ENCODE peak calls at places on chromosomes 5 and 9, in nine cellular contexts. One of them, this sample, is unnamed. For H3K4me1, the result is how much of the 10 kb centered on the place peaks cover.

GRCh38 chr9:133005221-133005760 is 25.5 kb upstream of the GTF3C5 start:
- DNase-seq in body of pancreas: no peak
- DNase-seq in CD8-positive, alpha-beta T cell: no peak
- DNase-seq in fibroblast of lung: no peak
- DNase-seq in A549: no peak
- DNase-seq in left lung: peak
- DNase-seq in heart right ventricle: no peak
- DNase-seq in H9: no peak
- DNase-seq in A673: no peak
- DNase-seq in this sample: no peak

GRCh38 chr9:136059321-136059791 is 35.7 kb downstream of the NACC2 start:
- DNase-seq in body of pancreas: no peak
- DNase-seq in CD8-positive, alpha-beta T cell: no peak
- DNase-seq in fibroblast of lung: no peak
- DNase-seq in A549: no peak
- DNase-seq in left lung: no peak
- DNase-seq in heart right ventricle: no peak
- DNase-seq in H9: no peak
- DNase-seq in A673: no peak
- DNase-seq in this sample: no peak

GRCh38 chr5:78824826-78825225 is 160.3 kb downstream of the ARSB start:
- DNase-seq in body of pancreas: no peak
- DNase-seq in CD8-positive, alpha-beta T cell: no peak
- DNase-seq in fibroblast of lung: peak
- DNase-seq in A549: no peak
- DNase-seq in left lung: no peak
- DNase-seq in heart right ventricle: no peak
- DNase-seq in H9: no peak
- DNase-seq in A673: no peak
- DNase-seq in this sample: no peak

GRCh38 chr9:11319477-11320060 is 706.8 kb upstream of the PTPRD start:
- DNase-seq in body of pancreas: no peak
- DNase-seq in CD8-positive, alpha-beta T cell: no peak
- DNase-seq in fibroblast of lung: peak
- DNase-seq in A549: no peak
- DNase-seq in left lung: no peak
- DNase-seq in heart right ventricle: no peak
- DNase-seq in H9: no peak
- DNase-seq in A673: peak
- DNase-seq in this sample: peak

GRCh38 chr5:158056426-158056825 is 197.5 kb upstream of the CLINT1 start:
- DNase-seq in body of pancreas: no peak
- DNase-seq in CD8-positive, alpha-beta T cell: no peak
- DNase-seq in fibroblast of lung: peak
- DNase-seq in A549: no peak
- DNase-seq in left lung: no peak
- DNase-seq in heart right ventricle: no peak
- DNase-seq in H9: no peak
- DNase-seq in A673: no peak
- DNase-seq in this sample: no peak

GRCh38 chr5:96120120-96120519 is 158.5 kb upstream of the ELL2 start:
- DNase-seq in body of pancreas: no peak
- DNase-seq in CD8-positive, alpha-beta T cell: no peak
- DNase-seq in fibroblast of lung: no peak
- DNase-seq in A549: no peak
- DNase-seq in left lung: no peak
- DNase-seq in heart right ventricle: no peak
- DNase-seq in H9: no peak
- DNase-seq in A673: no peak
- DNase-seq in this sample: no peak

GRCh38 chr9:38484076-38484637 is 59.9 kb upstream of the IGFBPL1 start:
- DNase-seq in body of pancreas: no peak
- DNase-seq in CD8-positive, alpha-beta T cell: no peak
- DNase-seq in fibroblast of lung: no peak
- DNase-seq in A549: no peak
- DNase-seq in left lung: no peak
- DNase-seq in heart right ventricle: no peak
- DNase-seq in H9: no peak
- DNase-seq in A673: no peak
- DNase-seq in this sample: no peak

GRCh38 chr5:10555134-10555733 is 8.6 kb upstream of the ANKRD33B start:
- DNase-seq in body of pancreas: no peak
- DNase-seq in CD8-positive, alpha-beta T cell: no peak
- DNase-seq in fibroblast of lung: peak
- DNase-seq in A549: peak
- DNase-seq in left lung: no peak
- DNase-seq in heart right ventricle: no peak
- DNase-seq in H9: no peak
- DNase-seq in A673: peak
- DNase-seq in this sample: no peak

GRCh38 chr9:34634551-34634945 is 3.0 kb downstream of the SIGMAR1 start:
- DNase-seq in body of pancreas: no peak
- DNase-seq in CD8-positive, alpha-beta T cell: no peak
- DNase-seq in fibroblast of lung: no peak
- DNase-seq in A549: no peak
- DNase-seq in left lung: no peak
- DNase-seq in heart right ventricle: no peak
- DNase-seq in H9: no peak
- DNase-seq in A673: no peak
- DNase-seq in this sample: no peak

GRCh38 chr5:2586016-2586715 is 165.3 kb downstream of the IRX2 start:
- DNase-seq in body of pancreas: no peak
- DNase-seq in CD8-positive, alpha-beta T cell: no peak
- DNase-seq in fibroblast of lung: no peak
- DNase-seq in A549: no peak
- DNase-seq in left lung: no peak
- DNase-seq in heart right ventricle: no peak
- DNase-seq in H9: no peak
- DNase-seq in A673: no peak
- DNase-seq in this sample: no peak

GRCh38 chr9:117046666-117047327 is 359.7 kb downstream of the TRIM32 start:
- DNase-seq in body of pancreas: no peak
- DNase-seq in CD8-positive, alpha-beta T cell: no peak
- DNase-seq in fibroblast of lung: no peak
- DNase-seq in A549: no peak
- DNase-seq in left lung: no peak
- DNase-seq in heart right ventricle: no peak
- DNase-seq in H9: no peak
- DNase-seq in A673: no peak
- DNase-seq in this sample: no peak

GRCh38 chr5:92559743-92560142 is 1021.3 kb downstream of the NR2F1-AS1 start:
- DNase-seq in body of pancreas: no peak
- DNase-seq in CD8-positive, alpha-beta T cell: no peak
- DNase-seq in fibroblast of lung: peak
- DNase-seq in A549: no peak
- DNase-seq in left lung: no peak
- DNase-seq in heart right ventricle: no peak
- DNase-seq in H9: no peak
- DNase-seq in A673: no peak
- DNase-seq in this sample: no peak
- TF ChIP-seq CTCF in body of pancreas: no peak
- TF ChIP-seq CTCF in CD8-positive, alpha-beta T cell: no peak
- TF ChIP-seq CTCF in fibroblast of lung: no peak
- TF ChIP-seq CTCF in A549: peak
- TF ChIP-seq CTCF in left lung: no peak
- TF ChIP-seq CTCF in heart right ventricle: no peak
- TF ChIP-seq CTCF in H9: no peak
- TF ChIP-seq CTCF in A673: no peak
- TF ChIP-seq CTCF in this sample: no peak

GRCh38 chr9:104280216-104280585 is 186.1 kb downstream of the SMC2 start:
- DNase-seq in body of pancreas: no peak
- DNase-seq in CD8-positive, alpha-beta T cell: no peak
- DNase-seq in fibroblast of lung: peak
- DNase-seq in A549: no peak
- DNase-seq in left lung: no peak
- DNase-seq in heart right ventricle: no peak
- DNase-seq in H9: no peak
- DNase-seq in A673: no peak
- DNase-seq in this sample: no peak

GRCh38 chr9:104280711-104281110 is 186.6 kb downstream of the SMC2 start:
- DNase-seq in body of pancreas: peak
- DNase-seq in CD8-positive, alpha-beta T cell: no peak
- DNase-seq in fibroblast of lung: no peak
- DNase-seq in A549: no peak
- DNase-seq in left lung: no peak
- DNase-seq in heart right ventricle: no peak
- DNase-seq in H9: no peak
- DNase-seq in A673: no peak
- DNase-seq in this sample: no peak

GRCh38 chr9:104279535-104280215 is 185.6 kb downstream of the SMC2 start:
- DNase-seq in body of pancreas: no peak
- DNase-seq in CD8-positive, alpha-beta T cell: no peak
- DNase-seq in fibroblast of lung: peak
- DNase-seq in A549: no peak
- DNase-seq in left lung: no peak
- DNase-seq in heart right ventricle: no peak
- DNase-seq in H9: no peak
- DNase-seq in A673: peak
- DNase-seq in this sample: no peak

GRCh38 chr9:104276709-104277245 is 182.7 kb downstream of the SMC2 start:
- DNase-seq in body of pancreas: no peak
- DNase-seq in CD8-positive, alpha-beta T cell: no peak
- DNase-seq in fibroblast of lung: peak
- DNase-seq in A549: no peak
- DNase-seq in left lung: no peak
- DNase-seq in heart right ventricle: no peak
- DNase-seq in H9: no peak
- DNase-seq in A673: no peak
- DNase-seq in this sample: no peak

DNA sequence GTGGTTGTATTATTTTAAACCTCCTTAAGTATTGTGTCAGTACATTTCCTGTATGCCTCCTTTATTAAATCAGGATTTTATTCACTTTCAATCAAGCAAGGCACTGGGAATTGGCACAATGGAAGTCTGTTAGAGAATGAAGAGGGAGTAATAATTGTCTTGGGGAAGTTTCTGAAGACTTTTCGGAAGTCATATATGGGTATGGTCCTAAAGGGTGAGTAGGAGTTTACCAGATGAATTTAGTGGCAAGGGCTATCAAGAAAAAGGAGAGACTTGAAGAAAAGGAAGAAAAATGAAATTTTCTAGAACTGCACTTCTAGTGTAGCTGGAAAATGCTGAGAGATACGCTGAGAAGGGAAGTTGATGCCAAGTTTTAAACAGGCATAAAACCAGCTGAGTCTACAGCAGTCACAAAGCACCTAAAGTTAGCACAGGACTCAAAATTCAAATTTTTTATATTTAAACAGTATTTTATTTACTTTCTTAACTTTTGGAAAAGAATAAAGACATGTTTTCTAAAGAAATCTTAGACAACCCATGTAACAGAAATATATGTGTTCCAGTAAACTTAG is 184.9 kb downstream of the SMC2 start:
- DNase-seq in body of pancreas: no peak
- DNase-seq in CD8-positive, alpha-beta T cell: no peak
- DNase-seq in fibroblast of lung: no peak
- DNase-seq in A549: no peak
- DNase-seq in left lung: no peak
- DNase-seq in heart right ventricle: no peak
- DNase-seq in H9: no peak
- DNase-seq in A673: no peak
- DNase-seq in this sample: no peak
- H3K4me1 ChIP-seq in body of pancreas: under half
- H3K4me1 ChIP-seq in CD8-positive, alpha-beta T cell: under half
- H3K4me1 ChIP-seq in fibroblast of lung: under half
- H3K4me1 ChIP-seq in A549: under half
- H3K4me1 ChIP-seq in left lung: under half
- H3K4me1 ChIP-seq in heart right ventricle: under half
- H3K4me1 ChIP-seq in H9: under half
- H3K4me1 ChIP-seq in A673: under half
- H3K4me1 ChIP-seq in this sample: under half

DNA sequence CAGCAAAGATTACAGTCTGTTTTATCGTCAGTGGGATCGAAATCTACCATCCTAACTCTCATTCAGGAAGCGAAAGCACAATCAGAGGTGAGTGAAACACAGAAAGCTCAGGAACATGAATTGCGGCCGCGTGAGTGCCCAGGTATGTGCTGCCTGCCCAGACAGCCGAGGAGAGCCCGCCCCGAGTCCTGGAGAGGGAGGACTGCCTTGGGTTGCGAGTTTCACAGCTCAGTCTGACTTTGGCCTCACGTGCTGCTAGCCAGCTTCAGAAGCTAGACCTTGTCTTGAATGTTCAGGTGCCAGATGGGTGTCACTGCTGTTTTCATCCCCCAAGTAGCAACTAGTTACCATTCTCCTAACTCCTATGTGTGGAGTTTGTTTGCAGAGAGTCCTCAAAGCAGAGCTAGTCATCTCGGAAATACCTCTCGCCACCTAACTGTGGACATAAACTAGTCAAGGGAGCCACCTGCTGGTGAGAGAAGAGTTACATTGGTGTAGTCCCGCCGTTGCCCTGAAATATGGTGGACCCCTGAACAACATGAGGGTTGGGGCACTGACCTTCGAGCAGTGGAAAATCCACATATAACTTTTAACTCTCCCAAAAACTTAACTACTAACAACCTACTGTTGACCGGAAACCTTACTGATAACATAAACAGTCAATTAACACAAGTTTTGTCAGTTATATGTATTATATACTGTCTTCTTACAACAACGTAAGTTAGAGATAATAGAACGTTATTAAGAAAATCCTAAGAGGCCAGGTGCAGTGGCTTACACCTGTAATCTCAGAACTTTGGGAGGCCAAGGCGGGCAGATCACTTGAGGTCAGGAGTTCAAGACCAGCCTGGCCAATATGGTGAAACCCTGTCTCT is 80.9 kb downstream of the GOLPH3 start:
- DNase-seq in body of pancreas: peak
- DNase-seq in CD8-positive, alpha-beta T cell: peak
- DNase-seq in fibroblast of lung: peak
- DNase-seq in A549: peak
- DNase-seq in left lung: no peak
- DNase-seq in heart right ventricle: peak
- DNase-seq in H9: peak
- DNase-seq in A673: peak
- DNase-seq in this sample: peak
- TF ChIP-seq CTCF in body of pancreas: peak
- TF ChIP-seq CTCF in CD8-positive, alpha-beta T cell: peak
- TF ChIP-seq CTCF in fibroblast of lung: peak
- TF ChIP-seq CTCF in A549: peak
- TF ChIP-seq CTCF in left lung: peak
- TF ChIP-seq CTCF in heart right ventricle: peak
- TF ChIP-seq CTCF in H9: peak
- TF ChIP-seq CTCF in A673: peak
- TF ChIP-seq CTCF in this sample: peak

DNA sequence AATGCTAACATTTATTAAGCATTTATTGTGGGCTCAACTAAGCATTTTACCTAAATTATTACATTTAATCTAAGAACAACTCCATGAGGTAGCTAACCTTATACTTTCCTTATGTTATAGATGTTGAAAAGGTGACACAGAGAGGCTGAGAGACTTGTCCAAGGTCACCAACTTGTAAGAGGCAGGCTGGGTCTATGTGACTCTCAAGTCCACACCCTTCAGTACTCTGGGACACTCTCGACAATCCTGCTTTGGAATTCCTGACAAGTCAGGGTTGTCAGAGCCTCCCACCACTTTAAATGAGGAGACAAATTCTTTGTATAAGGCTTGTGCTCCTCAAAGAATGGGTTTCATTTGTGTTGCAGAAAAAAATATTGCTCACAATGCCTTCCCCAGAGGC is 67.2 kb downstream of the NRG2 start:
- DNase-seq in body of pancreas: no peak
- DNase-seq in CD8-positive, alpha-beta T cell: no peak
- DNase-seq in fibroblast of lung: no peak
- DNase-seq in A549: no peak
- DNase-seq in left lung: no peak
- DNase-seq in heart right ventricle: no peak
- DNase-seq in H9: no peak
- DNase-seq in A673: no peak
- DNase-seq in this sample: no peak
- H3K4me1 ChIP-seq in body of pancreas: under half
- H3K4me1 ChIP-seq in CD8-positive, alpha-beta T cell: under half
- H3K4me1 ChIP-seq in fibroblast of lung: under half
- H3K4me1 ChIP-seq in A549: under half
- H3K4me1 ChIP-seq in left lung: under half
- H3K4me1 ChIP-seq in heart right ventricle: under half
- H3K4me1 ChIP-seq in H9: under half
- H3K4me1 ChIP-seq in A673: under half
- H3K4me1 ChIP-seq in this sample: under half